ENCODE peak calls at places on chromosomes 7 and 10, in five cellular contexts. E is mammary epithelial cell, S is adipocyte, Q is foreskin fibroblast, V is fibroblast of lung. A is an unnamed sample.
A peak's percentile ranks its signal among the peaks of the same experiment; 100 is the strongest.

GRCh38 chr7:129438839-129439640 is 4.8 kb downstream of the STRIP2 start:
- DNase-seq in E (peak; percentile 90), S (peak; percentile 28), Q (peak; percentile 77), V (peak; percentile 76), A (peak; percentile 34)

GRCh38 chr10:84059526-84059925 is 79.8 kb upstream of the GHITM start:
- DNase-seq in E (no peak), S (no peak), Q (no peak), V (no peak), A (no peak)

GRCh38 chr10:44385726-44386438 is 985 bp upstream of the CXCL12 start:
- DNase-seq in E (no peak), S (no peak), Q (no peak), V (no peak), A (no peak)

GRCh38 chr10:114719311-114719710 is 61.2 kb upstream of the ABLIM1 start:
- DNase-seq in E (no peak), S (no peak), Q (no peak), V (no peak), A (no peak)

GRCh38 chr7:2530076-2530967 is 10.7 kb downstream of the LFNG start:
- DNase-seq in E (no peak), S (no peak), Q (peak; percentile 64), V (peak; percentile 40), A (no peak)

GRCh38 chr7:85176197-85176596 is 10.7 kb downstream of the SEMA3D start:
- DNase-seq in E (peak; percentile 62), S (peak; percentile 42), Q (peak; percentile 59), V (peak; percentile 48), A (no peak)

GRCh38 chr7:33673029-33673700 is 232.2 kb upstream of the BMPER start:
- DNase-seq in E (no peak), S (no peak), Q (no peak), V (no peak), A (no peak)

GRCh38 chr7:30251708-30252329 is 32.6 kb upstream of the ZNRF2 start:
- DNase-seq in E (no peak), S (no peak), Q (peak; percentile 19), V (peak; percentile 20), A (no peak)

GRCh38 chr10:77873558-77874380 is 52.8 kb downstream of the DLG5 start:
- DNase-seq in E (peak; percentile 91), S (peak; percentile 34), Q (peak; percentile 70), V (peak; percentile 81), A (peak; percentile 18)

GRCh38 chr10:101968286-101968685 is 87.7 kb downstream of the ARMH3 start:
- DNase-seq in E (no peak), S (no peak), Q (no peak), V (no peak), A (no peak)

GRCh38 chr10:74206727-74207126 is 55.7 kb downstream of the ADK start:
- DNase-seq in E (peak; percentile 51), S (no peak), Q (no peak), V (no peak), A (no peak)

GRCh38 chr7:50507898-50508470 is 57.2 kb downstream of the DDC start:
- DNase-seq in E (no peak), S (no peak), Q (no peak), V (no peak), A (no peak)

GRCh38 chr10:3861785-3862184 is 76.8 kb upstream of the KLF6 start:
- DNase-seq in E (no peak), S (no peak), Q (no peak), V (no peak), A (no peak)

GRCh38 chr10:3668276-3668960 is 116.6 kb downstream of the KLF6 start:
- DNase-seq in E (peak; percentile 89), S (peak; percentile 70), Q (peak; percentile 9), V (peak; percentile 91), A (peak; percentile 72)

GRCh38 chr10:79346388-79347225 is 662 bp upstream of the PPIF start:
- DNase-seq in E (no peak), S (no peak), Q (no peak), V (no peak), A (no peak)

GRCh38 chr10:27513451-27514191 is 9.5 kb downstream of the RAB18 start:
- DNase-seq in E (peak; percentile 58), S (peak; percentile 53), Q (peak; percentile 53), V (peak; percentile 82), A (peak; percentile 30)

DNA sequence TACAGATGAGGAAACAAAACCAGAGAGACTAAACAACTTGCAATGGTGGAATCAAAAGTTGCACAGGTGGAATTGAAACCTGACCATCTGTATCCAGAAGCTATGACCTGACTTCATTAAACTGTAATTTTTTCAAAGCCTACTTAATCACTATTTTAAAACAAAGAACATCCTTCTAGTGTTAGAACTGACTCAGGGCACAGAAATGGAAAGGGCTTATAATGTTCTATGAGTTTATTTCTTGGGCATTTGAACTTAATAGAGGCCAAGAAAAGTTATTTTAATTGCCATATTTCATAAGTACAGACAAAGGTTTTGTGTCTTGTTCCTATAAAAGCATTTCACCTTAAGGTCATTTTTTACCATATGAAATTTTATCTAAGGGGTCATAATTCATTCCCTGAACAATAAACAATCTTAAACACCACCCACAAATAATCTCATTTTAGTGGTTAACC is 8.8 kb downstream of the ITGB1 start:
- DNase-seq in E (peak; percentile 53), S (no peak), Q (no peak), V (peak; percentile 54), A (no peak)
- H3K4me3 ChIP-seq in E (no peak overlapping the region), S (peak overlapping the region; percentile 29), Q (no peak overlapping the region), V (no peak overlapping the region), A (no peak overlapping the region)

DNA sequence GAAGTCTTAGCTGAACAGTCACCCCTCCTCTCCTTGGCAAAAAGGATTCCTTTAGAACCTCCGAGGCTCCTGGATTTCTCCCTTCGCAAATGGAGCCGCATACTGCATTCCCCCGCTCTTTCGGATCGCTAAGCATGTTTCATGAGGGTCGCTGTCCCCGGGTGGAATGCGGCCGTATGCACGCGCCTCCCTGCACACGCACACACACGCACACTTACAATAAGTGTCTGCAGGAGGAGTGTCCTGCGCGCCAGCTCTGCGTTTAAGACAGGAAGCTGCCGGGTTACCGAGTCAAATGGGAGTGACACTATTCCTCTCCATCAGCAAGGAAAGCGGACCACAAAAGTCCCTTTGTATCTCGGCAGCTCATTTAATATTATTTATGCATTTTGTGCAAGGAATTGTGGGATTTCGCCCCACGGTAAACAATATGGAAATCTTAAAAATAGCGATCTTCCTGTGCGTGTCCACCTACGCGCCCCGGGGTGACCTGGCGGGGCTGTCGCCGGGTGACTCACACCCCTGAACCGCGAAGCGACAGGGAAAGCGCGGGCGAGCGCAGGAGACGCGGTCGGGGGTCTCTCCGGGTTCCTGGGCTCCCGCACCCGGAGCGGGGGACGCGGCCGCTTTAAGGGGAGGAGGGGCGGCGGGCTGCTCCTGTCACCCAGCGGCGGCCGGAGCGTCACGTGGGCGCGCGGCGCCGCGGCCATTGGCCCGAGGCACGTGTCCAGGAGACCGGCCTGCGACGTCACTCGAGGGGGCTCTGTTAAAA is 971 bp upstream of the EN2 start:
- DNase-seq in E (peak; percentile 40), S (peak; percentile 66), Q (peak; percentile 87), V (peak; percentile 45), A (peak; percentile 9)
- H3K4me3 ChIP-seq in E (peak overlapping the region; percentile 39), S (peak overlapping the region; percentile 65), Q (peak overlapping the region; percentile 41), V (peak overlapping the region; percentile 41), A (peak overlapping the region; percentile 48)

GRCh38 chr7:141675431-141676210 is 26.3 kb downstream of the DENND11 start:
- DNase-seq in E (no peak), S (no peak), Q (no peak), V (peak; percentile 30), A (no peak)
- H3K4me3 ChIP-seq in E (no peak overlapping the region), S (no peak overlapping the region), Q (no peak overlapping the region), V (no peak overlapping the region), A (no peak overlapping the region)

GRCh38 chr10:17022898-17023297 is 106.7 kb downstream of the CUBN start:
- DNase-seq in E (no peak), S (no peak), Q (peak; percentile 29), V (peak; percentile 45), A (no peak)
- H3K4me3 ChIP-seq in E (no peak overlapping the region), S (peak overlapping the region; percentile 75), Q (no peak overlapping the region), V (no peak overlapping the region), A (no peak overlapping the region)

DNA sequence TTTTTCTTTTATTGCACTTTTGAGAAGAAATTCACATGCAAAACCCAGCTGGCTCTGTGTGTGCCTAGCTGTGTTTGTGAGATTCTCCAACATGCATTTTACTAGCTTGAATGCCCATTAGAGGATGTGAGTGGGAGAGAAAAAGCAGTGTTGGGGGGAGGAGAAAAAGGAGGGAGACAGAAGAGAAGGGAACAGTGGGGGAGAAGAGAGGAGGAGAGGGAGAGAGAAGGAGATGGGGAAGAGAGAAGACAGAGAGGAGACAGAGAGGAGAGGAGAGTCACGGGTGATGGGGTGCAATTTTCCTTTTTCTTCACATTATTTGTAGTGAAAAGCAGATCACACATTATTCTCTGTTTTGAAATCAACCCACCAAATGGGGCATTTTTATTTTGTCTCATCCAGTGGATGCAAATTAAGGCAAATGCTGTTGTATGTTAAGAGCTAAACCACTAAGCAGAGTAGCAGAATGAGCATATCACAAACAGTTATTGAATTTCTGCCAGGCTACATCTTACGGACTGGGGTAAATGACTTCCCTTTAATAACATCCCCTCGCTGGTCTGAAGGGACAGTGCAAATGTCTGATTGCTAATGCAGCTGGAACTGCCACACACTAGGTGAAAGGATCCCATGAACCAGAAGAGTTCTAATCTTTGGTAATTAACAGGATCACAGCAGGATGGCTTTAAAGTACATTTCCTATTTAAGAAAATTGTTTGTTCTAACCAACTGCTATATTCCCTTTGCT is 870 bp downstream of the LRRN3 start:
- DNase-seq in E (no peak), S (peak; percentile 43), Q (no peak), V (no peak), A (no peak)
- H3K4me3 ChIP-seq in E (no peak overlapping the region), S (peak overlapping the region; percentile 80), Q (no peak overlapping the region), V (peak overlapping the region; percentile 61), A (peak overlapping the region; percentile 36)

GRCh38 chr10:48466611-48467240 is 138.1 kb downstream of the ARHGAP22 start:
- DNase-seq in E (peak; percentile 48), S (no peak), Q (no peak), V (no peak), A (no peak)
- H3K4me3 ChIP-seq in E (peak overlapping the region; percentile 16), S (no peak overlapping the region), Q (peak overlapping the region; percentile 28), V (no peak overlapping the region), A (no peak overlapping the region)

DNA sequence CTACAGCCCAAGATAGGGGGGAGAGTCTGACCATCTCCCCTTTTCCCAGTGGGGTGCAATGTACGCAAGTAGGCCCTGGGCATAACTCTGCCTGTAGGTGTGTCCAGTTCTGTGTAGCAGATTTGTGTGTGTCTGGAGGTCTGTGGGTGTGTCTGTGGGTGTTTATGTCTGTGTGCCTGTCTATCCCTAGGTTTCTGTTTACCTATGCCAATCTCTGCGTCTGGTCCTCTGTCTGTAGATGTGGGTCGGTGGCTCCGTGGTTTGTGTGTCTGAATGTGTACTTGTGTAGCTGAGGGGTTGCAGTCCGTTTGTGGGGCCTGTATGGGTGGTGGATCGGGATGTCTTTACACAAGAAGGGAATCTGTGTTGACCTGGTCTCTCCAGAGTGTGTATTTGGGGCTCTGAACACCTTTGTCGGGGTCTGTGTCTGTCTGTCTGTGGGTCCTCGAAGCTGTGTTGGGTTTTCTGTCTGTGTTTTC is 948 bp downstream of the NYAP1 start:
- DNase-seq in E (no peak), S (no peak), Q (peak; percentile 17), V (no peak), A (no peak)
- H3K4me3 ChIP-seq in E (no peak overlapping the region), S (no peak overlapping the region), Q (peak overlapping the region; percentile 63), V (no peak overlapping the region), A (peak overlapping the region; percentile 69)

DNA sequence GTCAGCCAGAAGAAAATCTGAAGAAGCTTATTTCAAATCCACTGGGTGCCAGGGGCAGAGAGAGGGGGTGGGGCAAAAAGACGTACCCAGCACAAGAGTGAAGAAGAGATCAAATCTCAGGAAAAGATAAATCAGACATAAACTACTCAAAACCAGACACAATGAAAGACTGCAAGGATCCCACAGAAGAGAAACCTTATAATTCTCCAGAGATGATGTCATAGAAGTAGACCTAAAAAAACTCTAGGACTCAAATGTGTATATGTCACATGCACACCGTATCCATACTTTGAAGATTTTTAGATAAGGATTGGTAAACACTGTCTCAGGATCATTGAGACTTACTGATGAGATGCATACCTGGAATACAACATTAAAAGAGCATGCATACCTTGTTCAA is 98.5 kb upstream of the PIK3CG start:
- DNase-seq in E (no peak), S (no peak), Q (no peak), V (peak; percentile 60), A (no peak)
- H3K4me3 ChIP-seq in E (no peak overlapping the region), S (no peak overlapping the region), Q (no peak overlapping the region), V (no peak overlapping the region), A (no peak overlapping the region)